ENCODE peak calls at places on chromosomes 3 and 15, in ten cellular contexts. Q is A549, C is spleen, U is K562, R is ovary, O is Peyer's patch, L is IMR-90, E is stomach, G is breast epithelium, H is suprapubic skin. X is an unnamed sample. For H3K4me1, the result is how much of the 10 kb centered on the place peaks cover.

GRCh38 chr15:38507570-38507969 is 53.6 kb downstream of the FAM98B start:
- DNase-seq in Q (no peak), C (no peak), U (no peak), R (no peak), O (no peak), L (no peak), E (no peak), G (no peak), H (no peak), X (no peak)

GRCh38 chr3:126522363-126522788 is 1.6 kb upstream of the CHST13 start:
- DNase-seq in Q (peak), C (peak), U (peak), R (peak), O (peak), L (peak), E (peak), G (peak), H (no peak), X (peak)

GRCh38 chr3:14537590-14538450 is 2.3 kb downstream of the GRIP2 start:
- DNase-seq in Q (peak), C (peak), U (peak), R (no peak), O (no peak), L (no peak), E (no peak), G (no peak), H (no peak), X (no peak)

GRCh38 chr3:119294889-119295769 is 946 bp downstream of the ARHGAP31 start:
- DNase-seq in Q (peak), C (peak), U (no peak), R (peak), O (peak), L (peak), E (no peak), G (no peak), H (peak), X (peak)

GRCh38 chr3:96428097-96428496 is 386.3 kb upstream of the EPHA6 start:
- DNase-seq in Q (no peak), C (no peak), U (no peak), R (no peak), O (no peak), L (no peak), E (no peak), G (no peak), H (no peak), X (no peak)

GRCh38 chr3:86594838-86595237 is 396.1 kb downstream of the VGLL3 start:
- DNase-seq in Q (no peak), C (no peak), U (no peak), R (no peak), O (no peak), L (no peak), E (no peak), G (no peak), H (no peak), X (no peak)

GRCh38 chr3:67648229-67648628 is 6.2 kb downstream of the SUCLG2 start:
- DNase-seq in Q (no peak), C (no peak), U (no peak), R (no peak), O (no peak), L (no peak), E (no peak), G (no peak), H (no peak), X (no peak)

GRCh38 chr3:66239513-66240135 is 18.8 kb downstream of the SLC25A26 start:
- DNase-seq in Q (no peak), C (no peak), U (no peak), R (no peak), O (no peak), L (no peak), E (no peak), G (no peak), H (no peak), X (no peak)

GRCh38 chr3:159987291-159987711 is 1.3 kb upstream of the IL12A start:
- DNase-seq in Q (no peak), C (no peak), U (no peak), R (no peak), O (no peak), L (peak), E (no peak), G (no peak), H (no peak), X (no peak)

GRCh38 chr3:12483364-12483763 is 916 bp upstream of the TSEN2 start:
- DNase-seq in Q (no peak), C (no peak), U (no peak), R (no peak), O (no peak), L (peak), E (no peak), G (no peak), H (no peak), X (no peak)

GRCh38 chr3:23834082-23834870 is 28.5 kb downstream of the UBE2E1 start:
- DNase-seq in Q (no peak), C (no peak), U (no peak), R (no peak), O (no peak), L (no peak), E (no peak), G (no peak), H (no peak), X (no peak)

GRCh38 chr3:194268659-194269487 is 82.3 kb downstream of the CPN2 start:
- DNase-seq in Q (no peak), C (no peak), U (no peak), R (peak), O (no peak), L (no peak), E (no peak), G (peak), H (peak), X (peak)

GRCh38 chr3:149174901-149175300 is 45.5 kb downstream of the HPS3 start:
- DNase-seq in Q (no peak), C (no peak), U (no peak), R (no peak), O (no peak), L (no peak), E (no peak), G (no peak), H (no peak), X (no peak)

GRCh38 chr3:38039899-38040261 is 872 bp downstream of the DLEC1 start:
- DNase-seq in Q (no peak), C (peak), U (peak), R (peak), O (no peak), L (peak), E (peak), G (peak), H (no peak), X (peak)

GRCh38 chr15:39599871-39600270 is 19.0 kb downstream of the THBS1 start:
- DNase-seq in Q (no peak), C (no peak), U (no peak), R (no peak), O (no peak), L (peak), E (no peak), G (no peak), H (no peak), X (no peak)

GRCh38 chr3:114144909-114145688 is 33.8 kb downstream of the DRD3 start:
- DNase-seq in Q (no peak), C (no peak), U (no peak), R (no peak), O (no peak), L (peak), E (peak), G (no peak), H (no peak), X (no peak)

DNA sequence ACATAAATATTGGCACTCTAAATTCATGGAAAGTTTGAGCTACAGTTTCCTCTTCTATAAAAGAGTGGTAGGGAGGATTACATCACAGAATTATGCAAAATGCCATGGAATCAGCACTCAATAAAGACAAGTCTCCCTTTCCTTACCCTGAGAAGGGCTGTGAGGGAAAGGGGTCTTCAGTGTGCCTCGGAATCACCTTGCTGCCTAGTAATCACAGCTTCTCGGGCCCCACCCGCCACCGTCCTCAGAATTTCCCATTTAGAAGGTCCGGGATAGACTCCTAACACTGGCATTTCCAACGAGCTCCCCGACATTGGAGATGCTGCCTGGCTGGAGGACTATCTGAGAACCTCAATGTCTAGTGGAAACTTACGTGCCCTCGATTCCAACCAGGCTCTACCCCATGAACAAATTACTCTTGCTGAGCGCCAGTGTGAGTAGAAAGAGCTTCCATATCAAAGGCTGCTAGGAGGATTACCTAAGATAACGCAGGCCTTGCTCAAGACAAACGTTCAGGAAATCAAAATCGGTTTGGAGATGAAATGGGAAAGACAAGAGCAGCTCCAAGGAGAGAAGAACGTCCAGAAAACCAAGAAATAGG is 92.1 kb upstream of the CHD2 start:
- DNase-seq in Q (no peak), C (peak), U (peak), R (peak), O (peak), L (no peak), E (no peak), G (no peak), H (peak), X (no peak)
- TF ChIP-seq POLR2A in Q (no peak), C (no peak), U (no peak), R (no peak), O (no peak), L (no peak), E (no peak), G (no peak), H (no peak), X (no peak)

GRCh38 chr15:92805080-92805708 is 94.9 kb upstream of the CHD2 start:
- DNase-seq in Q (no peak), C (peak), U (no peak), R (no peak), O (no peak), L (no peak), E (no peak), G (no peak), H (no peak), X (no peak)
- H3K4me1 ChIP-seq in Q (half or more), C (half or more), U (under half), R (under half), O (under half), L (under half), E (under half), G (under half), H (half or more), X (under half)

DNA sequence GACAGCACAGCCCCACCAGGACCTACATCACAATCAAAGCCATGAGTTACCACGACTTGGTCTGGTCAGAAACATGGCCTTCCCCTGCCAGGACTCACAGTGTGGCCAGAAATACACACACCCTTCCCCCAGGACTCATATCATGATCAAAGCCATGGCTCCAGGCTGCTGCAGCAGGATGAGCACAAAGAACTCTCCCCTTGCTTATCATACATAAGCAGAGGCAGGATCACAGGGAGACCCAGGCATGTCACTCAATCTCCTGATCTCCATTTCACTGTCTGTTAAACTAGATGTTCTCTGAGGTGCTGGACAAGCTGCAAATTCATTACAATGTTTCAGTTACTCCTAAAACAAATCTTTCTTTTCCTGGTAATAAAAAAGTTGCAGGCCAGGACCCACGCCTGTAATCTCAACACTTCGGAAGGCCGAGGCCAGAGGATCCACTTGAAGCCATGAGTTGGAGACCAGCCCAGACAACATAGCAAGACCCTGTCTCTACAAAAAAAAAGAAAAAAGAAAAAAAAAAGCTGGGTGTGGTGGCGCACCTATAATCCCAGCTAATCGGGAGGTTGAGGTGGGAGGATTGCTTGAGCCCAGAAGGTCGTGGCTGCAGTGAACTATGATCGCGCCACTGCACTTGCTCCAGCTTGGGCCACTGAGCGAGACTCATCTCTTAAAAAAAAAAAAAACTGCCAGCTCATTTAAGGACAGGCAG is 1.2 kb downstream of the PFKFB4 start:
- DNase-seq in Q (no peak), C (peak), U (peak), R (no peak), O (no peak), L (no peak), E (no peak), G (no peak), H (no peak), X (no peak)
- TF ChIP-seq POLR2A in Q (no peak), C (no peak), U (no peak), R (no peak), O (no peak), L (no peak), E (no peak), G (no peak), H (no peak), X (no peak)

GRCh38 chr3:177591371-177591770 is 394.1 kb upstream of the TBL1XR1 start:
- DNase-seq in Q (no peak), C (no peak), U (no peak), R (no peak), O (no peak), L (no peak), E (no peak), G (peak), H (no peak), X (no peak)
- H3K4me1 ChIP-seq in Q (half or more), C (half or more), U (under half), R (under half), O (under half), L (under half), E (under half), G (under half), H (half or more), X (under half)